ENCODE peak calls at places on chromosomes 2 and 18, in nine cellular contexts. Q is aorta; K is fibroblast of lung; N is psoas muscle; T is mesendoderm; X is foreskin fibroblast; S is CD8-positive, alpha-beta memory T cell; Y is HFF-Myc; F is transverse colon. C is an unnamed sample.

GRCh38 chr2:236169151-236169721 is 1.1 kb upstream of the GBX2 start:
- DNase-seq in Q (no peak), K (no peak), N (no peak), T (peak; percentile 57), X (no peak), S (no peak), Y (no peak), F (no peak), C (no peak)

GRCh38 chr2:75564026-75564688 is 3.4 kb upstream of the EVA1A start:
- DNase-seq in Q (no peak), K (no peak), N (no peak), T (no peak), X (no peak), S (no peak), Y (no peak), F (no peak), C (no peak)

GRCh38 chr2:85712849-85713612 is 18.9 kb downstream of the GNLY start:
- DNase-seq in Q (peak; percentile 74), K (peak; percentile 86), N (peak; percentile 69), T (no peak), X (peak; percentile 64), S (no peak), Y (no peak), F (peak; percentile 54), C (peak; percentile 86)

GRCh38 chr2:239194731-239195317 is 206.0 kb downstream of the HDAC4 start:
- DNase-seq in Q (peak; percentile 42), K (no peak), N (no peak), T (no peak), X (no peak), S (no peak), Y (no peak), F (no peak), C (no peak)

GRCh38 chr2:189097934-189098333 is 81.6 kb downstream of the COL5A2 start:
- DNase-seq in Q (no peak), K (no peak), N (no peak), T (no peak), X (no peak), S (no peak), Y (no peak), F (no peak), C (no peak)

GRCh38 chr2:10779776-10780490 is 32.7 kb downstream of the PDIA6 start:
- DNase-seq in Q (no peak), K (no peak), N (no peak), T (no peak), X (no peak), S (no peak), Y (no peak), F (no peak), C (no peak)

GRCh38 chr2:199862779-199863178 is 11.8 kb upstream of the FTCDNL1 start:
- DNase-seq in Q (no peak), K (no peak), N (no peak), T (no peak), X (no peak), S (no peak), Y (no peak), F (no peak), C (no peak)

GRCh38 chr18:71250191-71250590 is 961.3 kb downstream of the SOCS6 start:
- DNase-seq in Q (no peak), K (no peak), N (no peak), T (no peak), X (no peak), S (no peak), Y (no peak), F (no peak), C (no peak)

GRCh38 chr2:217936952-217937351 is 65.8 kb downstream of the TNS1 start:
- DNase-seq in Q (no peak), K (no peak), N (no peak), T (no peak), X (no peak), S (no peak), Y (no peak), F (no peak), C (no peak)

GRCh38 chr2:233449071-233449901 is 95.0 kb downstream of the DGKD start:
- DNase-seq in Q (no peak), K (peak; percentile 51), N (peak; percentile 30), T (peak; percentile 78), X (peak; percentile 52), S (no peak), Y (no peak), F (peak; percentile 32), C (no peak)

GRCh38 chr2:230896346-230897115 is 28.5 kb downstream of the GPR55 start:
- DNase-seq in Q (no peak), K (no peak), N (no peak), T (no peak), X (no peak), S (no peak), Y (no peak), F (peak; percentile 6), C (no peak)

GRCh38 chr2:171432969-171433762 is 624 bp downstream of the METTL8 start:
- DNase-seq in Q (no peak), K (peak; percentile 35), N (peak; percentile 20), T (peak; percentile 76), X (no peak), S (peak; percentile 25), Y (no peak), F (peak; percentile 72), C (no peak)

GRCh38 chr2:42053791-42054656 is 6.2 kb downstream of the PKDCC start:
- DNase-seq in Q (peak; percentile 84), K (no peak), N (peak; percentile 68), T (no peak), X (no peak), S (no peak), Y (no peak), F (peak; percentile 66), C (no peak)

GRCh38 chr2:42054657-42055430 is 7.0 kb downstream of the PKDCC start:
- DNase-seq in Q (peak; percentile 37), K (no peak), N (peak; percentile 26), T (peak; percentile 64), X (no peak), S (no peak), Y (no peak), F (peak; percentile 85), C (no peak)

GRCh38 chr2:42053482-42053790 is 5.6 kb downstream of the PKDCC start:
- DNase-seq in Q (no peak), K (no peak), N (no peak), T (no peak), X (no peak), S (no peak), Y (no peak), F (no peak), C (no peak)

GRCh38 chr2:42051168-42052125 is 3.6 kb downstream of the PKDCC start:
- DNase-seq in Q (peak; percentile 42), K (no peak), N (no peak), T (no peak), X (no peak), S (no peak), Y (no peak), F (no peak), C (no peak)

DNA sequence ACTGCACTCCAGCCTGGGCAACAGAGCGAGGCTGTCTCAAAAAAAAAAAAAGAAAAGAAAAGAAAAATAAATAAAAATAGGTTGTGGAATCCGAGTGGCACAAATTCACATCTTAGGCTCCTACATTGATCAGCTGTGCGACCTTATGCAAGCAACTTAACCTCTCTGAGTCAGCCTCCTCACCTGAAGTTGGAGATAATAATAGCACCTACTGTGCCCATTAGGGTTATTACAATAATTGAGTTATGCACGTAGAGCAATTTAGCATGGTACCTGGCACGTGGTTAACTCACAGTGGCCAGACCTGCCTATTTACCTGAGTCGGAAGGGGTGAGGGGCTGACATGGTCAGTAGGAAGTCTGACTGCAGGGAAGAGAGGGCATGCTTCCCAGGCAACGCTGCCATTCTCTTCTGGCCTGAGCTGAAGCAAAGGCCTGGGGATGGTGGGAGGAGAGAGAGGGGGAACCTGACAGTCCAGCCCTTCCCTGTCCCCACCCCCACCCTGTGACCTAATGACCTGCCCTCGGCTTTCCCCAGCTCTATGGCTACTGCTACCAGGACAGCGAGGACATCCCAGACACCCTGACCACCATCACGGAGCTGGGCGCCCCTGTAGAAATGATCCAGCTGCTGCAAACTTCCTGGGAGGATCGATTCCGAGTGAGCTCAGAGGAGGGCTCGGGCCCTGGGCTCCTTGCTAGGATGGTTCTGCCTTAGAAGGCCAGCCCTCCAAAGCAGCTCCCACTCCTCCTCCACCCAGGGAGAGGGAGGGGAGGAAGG is 5.1 kb downstream of the PKDCC start:
- DNase-seq in Q (peak; percentile 82), K (peak; percentile 86), N (no peak), T (no peak), X (no peak), S (no peak), Y (no peak), F (no peak), C (no peak)
- H3K4me3 ChIP-seq in Q (no peak overlapping the region), K (no peak overlapping the region), N (peak overlapping the region; percentile 95), T (no peak overlapping the region), X (no peak overlapping the region), S (no peak overlapping the region), Y (no peak overlapping the region), F (no peak overlapping the region), C (no peak overlapping the region)

GRCh38 chr2:119326938-119327337 is 39.7 kb downstream of the C2orf76 start:
- DNase-seq in Q (no peak), K (no peak), N (no peak), T (no peak), X (no peak), S (no peak), Y (no peak), F (no peak), C (no peak)
- H3K4me3 ChIP-seq in Q (no peak overlapping the region), K (no peak overlapping the region), N (no peak overlapping the region), T (no peak overlapping the region), X (no peak overlapping the region), S (no peak overlapping the region), Y (no peak overlapping the region), F (no peak overlapping the region), C (no peak overlapping the region)

DNA sequence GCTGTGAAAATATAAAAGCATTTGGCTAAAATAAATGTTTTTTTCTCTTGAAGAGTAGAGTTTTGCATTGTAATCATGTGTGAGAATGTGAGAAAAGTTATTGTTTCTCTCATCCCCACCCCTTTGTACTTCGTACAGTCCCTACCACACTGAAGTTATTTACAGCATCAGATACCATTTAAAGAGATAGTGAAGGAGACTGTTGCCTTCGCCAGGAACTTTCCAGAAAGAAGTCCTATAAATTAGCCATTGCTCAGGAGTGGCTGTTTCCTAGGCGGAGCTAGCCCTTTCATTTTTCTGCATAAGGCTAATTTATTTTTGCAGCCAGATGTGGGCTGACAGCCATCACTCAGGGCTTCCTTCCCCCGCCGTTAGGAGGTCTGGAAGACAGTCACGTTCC is 16.9 kb downstream of the TSHZ1 start:
- DNase-seq in Q (no peak), K (no peak), N (no peak), T (no peak), X (no peak), S (no peak), Y (no peak), F (no peak), C (no peak)
- H3K4me3 ChIP-seq in Q (peak overlapping the region; percentile 55), K (peak overlapping the region; percentile 17), N (peak overlapping the region; percentile 12), T (no peak overlapping the region), X (peak overlapping the region; percentile 47), S (no peak overlapping the region), Y (no peak overlapping the region), F (no peak overlapping the region), C (no peak overlapping the region)

DNA sequence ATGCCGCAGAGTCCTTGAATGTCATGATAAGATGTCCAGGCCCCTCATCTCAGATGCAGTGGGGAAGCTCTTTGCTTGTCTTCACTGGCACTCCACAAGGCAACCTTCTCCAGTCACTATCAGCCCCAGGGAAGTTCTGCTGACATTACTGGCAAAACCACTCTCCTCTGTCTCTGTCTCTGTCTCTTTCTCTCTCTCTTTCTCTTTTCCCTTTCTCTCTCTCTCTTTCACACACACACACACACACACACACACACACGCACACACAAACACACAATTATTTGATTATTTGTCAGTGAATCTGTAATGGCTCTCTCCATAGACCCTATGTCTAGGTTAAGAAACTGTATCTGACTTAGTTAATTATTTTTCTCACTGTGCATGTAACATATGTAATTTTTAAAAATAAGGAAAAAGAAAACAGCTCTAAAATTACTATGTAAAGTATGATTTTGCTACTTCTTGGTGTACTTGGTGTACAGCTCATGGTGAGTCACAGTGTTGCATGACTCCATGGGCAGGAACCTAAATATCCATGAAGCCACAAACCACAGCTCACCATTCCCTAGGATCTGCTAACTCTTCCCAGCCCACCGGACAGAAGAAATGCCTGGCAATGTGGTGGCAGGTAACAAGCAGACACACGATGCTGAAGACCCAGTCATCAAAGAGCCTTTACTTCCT is 594.9 kb upstream of the ID2 start:
- DNase-seq in Q (no peak), K (peak; percentile 96), N (no peak), T (no peak), X (peak; percentile 94), S (no peak), Y (peak; percentile 87), F (no peak), C (peak; percentile 92)
- H3K4me3 ChIP-seq in Q (no peak overlapping the region), K (no peak overlapping the region), N (no peak overlapping the region), T (no peak overlapping the region), X (no peak overlapping the region), S (no peak overlapping the region), Y (no peak overlapping the region), F (no peak overlapping the region), C (no peak overlapping the region)

C was measured in skeletal muscle cell.